ENCODE peak calls at places on chromosomes 3 and 15, in five cellular contexts. W is adrenal gland, T is neuronal stem cell, V is neural progenitor cell, X is upper lobe of right lung. U is an unnamed sample. For H3K36me3, the result is how much of the 10 kb centered on the place peaks cover.

GRCh38 chr3:27568393-27568792 is 84.2 kb upstream of the SLC4A7 start:
- DNase-seq in W (peak), T (no peak), V (no peak), X (peak), U (no peak)

GRCh38 chr3:71414189-71414924 is 169.2 kb downstream of the FOXP1 start:
- DNase-seq in W (no peak), T (no peak), V (no peak), X (no peak), U (no peak)

GRCh38 chr15:85858586-85859375 is 64.1 kb upstream of the KLHL25 start:
- DNase-seq in W (peak), T (peak), V (peak), X (peak), U (peak)

GRCh38 chr15:41258706-41259471 is 27.8 kb downstream of the CHP1 start:
- DNase-seq in W (no peak), T (no peak), V (no peak), X (no peak), U (no peak)

GRCh38 chr15:89068325-89068784 is 19.9 kb upstream of the ABHD2 start:
- DNase-seq in W (no peak), T (no peak), V (no peak), X (peak), U (peak)

GRCh38 chr15:71424765-71425164 is 309.5 kb downstream of the THSD4 start:
- DNase-seq in W (no peak), T (no peak), V (no peak), X (no peak), U (no peak)

GRCh38 chr15:29815000-29815704 is 7.1 kb downstream of the TJP1 start:
- DNase-seq in W (no peak), T (no peak), V (no peak), X (no peak), U (peak)

GRCh38 chr3:78941587-78941986 is 826.2 kb downstream of the ROBO1 start:
- DNase-seq in W (no peak), T (no peak), V (no peak), X (no peak), U (peak)

GRCh38 chr3:99789322-99789721 is 28.3 kb upstream of the CMSS1 start:
- DNase-seq in W (peak), T (peak), V (peak), X (no peak), U (peak)

GRCh38 chr3:141393151-141394076 is 25.1 kb downstream of the ZBTB38 start:
- DNase-seq in W (peak), T (peak), V (peak), X (no peak), U (no peak)

GRCh38 chr3:177553012-177553411 is 355.7 kb upstream of the TBL1XR1 start:
- DNase-seq in W (no peak), T (no peak), V (no peak), X (no peak), U (no peak)

GRCh38 chr3:39192490-39193092 is at the start of gene XIRP1:
- DNase-seq in W (no peak), T (no peak), V (no peak), X (no peak), U (no peak)

DNA sequence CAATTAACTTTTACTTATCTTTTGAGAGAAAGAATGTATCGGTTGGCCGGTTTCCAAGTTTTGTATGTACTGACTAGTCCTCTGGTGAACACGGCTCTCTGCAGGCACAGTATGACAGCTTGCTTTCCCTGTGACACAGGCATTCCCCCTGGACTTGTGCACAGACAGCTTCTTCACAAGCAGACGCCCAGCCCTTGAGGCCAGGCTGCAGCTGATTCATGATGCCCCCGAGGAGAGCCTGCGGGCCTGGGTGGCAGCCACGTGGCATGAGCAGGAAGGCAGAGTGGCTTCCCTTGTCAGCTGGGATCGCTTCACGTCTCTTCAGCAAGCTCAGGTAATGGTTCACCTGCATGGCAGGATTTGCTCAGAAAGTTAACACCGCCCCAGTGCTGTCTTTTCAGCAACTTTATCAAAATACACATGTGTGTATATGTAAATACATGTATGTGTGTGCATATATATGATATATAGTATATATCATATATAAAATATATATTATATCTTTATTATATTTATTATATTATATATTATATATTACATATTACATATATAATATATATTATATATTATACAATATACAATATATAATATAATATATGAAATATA is 25.5 kb downstream of the FAN1 start:
- DNase-seq in W (no peak), T (no peak), V (no peak), X (no peak), U (no peak)
- H3K36me3 ChIP-seq in W (half or more), T (half or more), V (under half), X (half or more), U (under half)

GRCh38 chr15:65580287-65580686 is 30.6 kb downstream of the INTS14 start:
- DNase-seq in W (no peak), T (no peak), V (peak), X (no peak), U (peak)
- H3K36me3 ChIP-seq in W (under half), T (half or more), V (under half), X (half or more), U (under half)

GRCh38 chr3:172513488-172513887 is 9.7 kb downstream of the TNFSF10 start:
- DNase-seq in W (no peak), T (no peak), V (no peak), X (no peak), U (no peak)
- H3K36me3 ChIP-seq in W (under half), T (under half), V (under half), X (half or more), U (under half)

DNA sequence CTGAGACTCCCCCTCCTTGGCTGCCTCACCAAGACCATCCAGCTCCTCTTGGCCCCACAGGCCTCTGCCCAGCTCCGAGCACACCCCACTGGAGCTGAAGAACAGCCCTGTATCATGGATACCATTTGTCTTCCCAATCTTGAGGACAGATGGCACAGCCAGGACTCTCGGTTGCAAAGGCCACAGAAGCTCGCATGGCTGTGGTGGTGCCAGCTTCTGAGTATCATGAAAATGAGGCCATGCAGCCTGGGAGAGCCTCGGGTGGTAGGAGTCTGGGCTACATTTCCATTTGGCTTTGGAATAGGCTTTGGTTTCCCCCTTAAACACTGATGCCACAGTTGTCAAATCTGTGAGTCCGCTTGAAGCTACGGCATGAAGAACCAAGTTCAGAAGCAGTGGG is 106.6 kb downstream of the SEMA5B start:
- DNase-seq in W (no peak), T (no peak), V (no peak), X (no peak), U (no peak)
- H3K36me3 ChIP-seq in W (under half), T (half or more), V (under half), X (under half), U (under half)

DNA sequence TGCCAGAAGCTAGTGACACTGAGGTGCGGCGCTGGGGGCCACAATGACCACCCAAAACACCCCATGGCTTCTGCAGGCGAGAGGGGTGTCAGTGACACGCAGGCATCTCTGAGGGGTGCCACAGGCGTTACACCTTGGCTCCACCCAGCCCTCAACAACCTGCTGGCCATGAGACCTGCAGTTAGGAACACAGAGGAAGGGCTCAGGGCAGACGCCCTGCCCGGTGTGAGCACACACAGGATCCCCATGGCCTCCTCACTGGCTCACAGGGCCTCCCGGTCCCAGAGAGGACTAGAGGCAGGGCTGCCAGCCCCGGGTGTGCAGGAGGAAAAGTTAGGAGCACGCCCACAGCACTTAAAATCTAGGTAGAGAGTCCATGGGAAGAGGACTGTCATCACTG is 35.1 kb downstream of the CYFIP1 start:
- DNase-seq in W (no peak), T (no peak), V (no peak), X (no peak), U (no peak)
- H3K36me3 ChIP-seq in W (under half), T (half or more), V (under half), X (under half), U (under half)

DNA sequence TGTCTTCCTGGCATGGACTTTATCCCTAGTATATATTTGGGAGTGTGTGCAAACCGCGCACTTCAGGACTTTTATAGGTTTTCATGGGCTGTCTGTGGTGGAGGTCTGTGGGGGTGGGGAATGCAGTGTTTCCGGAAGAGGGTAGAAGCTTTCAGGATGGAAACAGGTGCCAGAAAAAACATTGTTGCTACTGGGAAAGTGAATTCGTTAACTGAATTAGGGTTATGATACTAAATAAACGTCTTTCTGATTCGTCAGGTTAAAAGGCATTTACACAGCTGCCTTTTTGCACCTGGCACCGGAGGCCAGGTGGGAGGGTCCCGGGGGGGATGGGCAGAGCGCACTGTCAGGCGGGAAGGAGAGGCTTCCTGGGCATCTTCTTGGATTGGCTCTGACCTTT is 62.1 kb downstream of the SLCO3A1 start:
- DNase-seq in W (no peak), T (no peak), V (no peak), X (no peak), U (no peak)
- H3K36me3 ChIP-seq in W (under half), T (under half), V (under half), X (under half), U (under half)

U was measured in brain microvascular endothelial cell.